ENCODE peak calls at places on chromosomes 7 and 10, in ten cellular contexts. R is IMR-90; Q is testis; H is dorsolateral prefrontal cortex; W is upper lobe of right lung; P is substantia nigra; T is CD8-positive, alpha-beta T cell; V is DND-41; S is OCI-LY7; M is CD8-positive, alpha-beta memory T cell. U is an unnamed sample.

GRCh38 chr7:8597565-8597964 is 164.2 kb downstream of the NXPH1 start:
- DNase-seq in R (no peak), Q (no peak), H (no peak), W (no peak), P (no peak), T (no peak), V (no peak), S (no peak), M (no peak), U (no peak)

GRCh38 chr7:79452495-79453265 is 787 bp downstream of the MAGI2 start:
- DNase-seq in R (peak), Q (peak), H (peak), W (peak), P (no peak), T (no peak), V (no peak), S (no peak), M (no peak), U (peak)

GRCh38 chr7:44275829-44276570 is 49.4 kb downstream of the CAMK2B start:
- DNase-seq in R (no peak), Q (no peak), H (no peak), W (peak), P (no peak), T (no peak), V (no peak), S (no peak), M (no peak), U (peak)

GRCh38 chr7:77453531-77453930 is 37.4 kb upstream of the GSAP start:
- DNase-seq in R (peak), Q (no peak), H (no peak), W (no peak), P (no peak), T (no peak), V (no peak), S (no peak), M (no peak), U (no peak)

GRCh38 chr10:119268871-119269506 is 61.6 kb downstream of the GRK5 start:
- DNase-seq in R (peak), Q (no peak), H (no peak), W (peak), P (no peak), T (peak), V (peak), S (no peak), M (peak), U (no peak)

GRCh38 chr10:23280420-23281043 is 64.1 kb downstream of the C10orf67 start:
- DNase-seq in R (no peak), Q (no peak), H (no peak), W (no peak), P (no peak), T (no peak), V (no peak), S (no peak), M (no peak), U (no peak)

GRCh38 chr7:42278360-42278759 is 41.4 kb upstream of the GLI3 start:
- DNase-seq in R (no peak), Q (no peak), H (no peak), W (no peak), P (no peak), T (no peak), V (no peak), S (no peak), M (no peak), U (no peak)

GRCh38 chr7:134919240-134919641 is 67.1 kb upstream of the AGBL3 start:
- DNase-seq in R (no peak), Q (no peak), H (no peak), W (no peak), P (no peak), T (no peak), V (no peak), S (no peak), M (no peak), U (no peak)

GRCh38 chr7:101315336-101315735 is 6.3 kb downstream of the IFT22 start:
- DNase-seq in R (peak), Q (no peak), H (peak), W (no peak), P (peak), T (peak), V (peak), S (peak), M (peak), U (no peak)

GRCh38 chr7:620052-620451 is 100.4 kb upstream of the PDGFA start:
- DNase-seq in R (peak), Q (no peak), H (no peak), W (no peak), P (no peak), T (no peak), V (no peak), S (no peak), M (no peak), U (no peak)

GRCh38 chr10:43599333-43599732 is 6.9 kb upstream of the ZNF485 start:
- DNase-seq in R (no peak), Q (no peak), H (no peak), W (no peak), P (no peak), T (no peak), V (no peak), S (no peak), M (no peak), U (no peak)

DNA sequence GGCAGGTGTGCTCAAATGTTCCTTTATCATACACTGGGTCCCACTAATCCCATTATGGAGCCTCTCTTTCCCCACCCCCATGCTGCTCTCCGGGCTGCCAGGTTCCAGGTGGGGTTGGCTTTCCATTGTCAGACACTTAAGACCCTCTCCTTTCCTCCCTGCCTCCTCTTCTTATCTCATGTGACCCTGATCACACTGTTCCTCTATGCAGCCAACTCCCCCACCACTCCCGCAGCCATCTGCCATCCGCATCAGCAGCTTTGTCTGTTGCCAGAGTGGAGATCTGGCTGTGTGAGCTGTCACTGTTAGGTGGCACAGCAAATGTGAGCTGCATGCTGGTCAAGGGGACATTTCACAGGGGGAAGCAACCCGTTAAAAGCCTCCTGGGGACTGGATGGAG is 391.4 kb downstream of the TNS3 start:
- DNase-seq in R (no peak), Q (peak), H (no peak), W (no peak), P (no peak), T (no peak), V (no peak), S (no peak), M (no peak), U (no peak)
- H3K27ac ChIP-seq in R (no peak), Q (no peak), H (no peak), W (no peak), P (no peak), T (no peak), V (no peak), S (no peak), M (no peak), U (no peak)

GRCh38 chr10:35306852-35307251 is 29.5 kb upstream of the CCNY start:
- DNase-seq in R (peak), Q (no peak), H (no peak), W (peak), P (no peak), T (no peak), V (no peak), S (no peak), M (no peak), U (no peak)

GRCh38 chr10:35304649-35305048 is 31.7 kb upstream of the CCNY start:
- DNase-seq in R (no peak), Q (no peak), H (no peak), W (no peak), P (no peak), T (no peak), V (no peak), S (peak), M (no peak), U (no peak)

GRCh38 chr10:35308809-35309208 is 27.5 kb upstream of the CCNY start:
- DNase-seq in R (no peak), Q (no peak), H (no peak), W (no peak), P (no peak), T (no peak), V (no peak), S (no peak), M (no peak), U (no peak)

GRCh38 chr10:35307297-35307696 is 29.0 kb upstream of the CCNY start:
- DNase-seq in R (peak), Q (no peak), H (no peak), W (no peak), P (no peak), T (no peak), V (no peak), S (no peak), M (no peak), U (no peak)
- H3K27ac ChIP-seq in R (no peak), Q (no peak), H (no peak), W (no peak), P (no peak), T (no peak), V (no peak), S (no peak), M (no peak), U (no peak)

GRCh38 chr7:112422842-112423496 is 27.3 kb upstream of the IFRD1 start:
- DNase-seq in R (peak), Q (peak), H (peak), W (peak), P (peak), T (no peak), V (peak), S (peak), M (no peak), U (peak)
- H3K27ac ChIP-seq in R (peak), Q (peak), H (peak), W (peak), P (no peak), T (no peak), V (peak), S (peak), M (no peak), U (peak)

DNA sequence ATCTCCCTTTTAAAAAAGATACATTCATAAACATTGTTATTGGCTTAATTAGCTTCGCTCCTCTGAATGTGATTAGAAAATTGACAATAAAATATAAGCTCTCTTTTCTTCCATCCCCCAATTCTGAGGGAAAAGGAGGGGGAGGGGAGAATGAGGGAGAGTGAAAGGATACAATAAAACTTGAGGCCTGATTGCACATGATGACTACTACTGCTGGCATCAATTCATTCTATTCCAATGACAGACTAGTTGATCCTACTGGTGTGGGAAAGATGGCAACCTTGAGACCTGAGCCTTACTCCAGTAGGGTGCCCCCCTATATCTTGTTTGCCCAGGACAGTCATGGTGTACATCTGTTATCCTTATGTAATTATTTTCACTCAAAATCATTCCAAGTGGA is 4.5 kb upstream of the IQUB start:
- DNase-seq in R (peak), Q (no peak), H (no peak), W (no peak), P (no peak), T (no peak), V (no peak), S (no peak), M (no peak), U (no peak)
- H3K27ac ChIP-seq in R (no peak), Q (no peak), H (no peak), W (no peak), P (no peak), T (no peak), V (no peak), S (no peak), M (no peak), U (no peak)

GRCh38 chr7:143391462-143392404 is 10.6 kb downstream of the ZYX start:
- DNase-seq in R (peak), Q (peak), H (no peak), W (no peak), P (no peak), T (no peak), V (no peak), S (no peak), M (no peak), U (peak)
- H3K27ac ChIP-seq in R (peak), Q (peak), H (peak), W (peak), P (no peak), T (no peak), V (no peak), S (no peak), M (no peak), U (peak)

DNA sequence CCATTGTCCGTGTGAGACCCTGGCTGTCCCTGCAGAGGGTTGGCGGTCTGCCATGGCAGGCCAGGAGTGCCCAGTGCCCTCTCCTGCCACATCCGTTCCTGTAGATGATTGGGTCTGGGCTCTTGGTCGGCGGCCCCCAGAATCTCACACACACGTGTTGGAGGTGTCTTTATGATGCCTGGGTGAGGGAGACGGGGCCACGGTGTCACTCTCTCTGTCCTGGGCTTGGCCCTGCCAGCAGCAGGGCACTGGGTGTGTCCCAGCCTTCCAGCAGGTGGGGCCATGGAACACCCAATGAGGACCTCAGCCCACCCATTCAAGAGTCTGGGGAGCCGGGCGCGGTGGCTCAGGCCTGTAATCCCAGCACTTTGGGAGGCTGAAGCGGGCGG is 30.2 kb downstream of the UNC5B start:
- DNase-seq in R (no peak), Q (no peak), H (no peak), W (no peak), P (peak), T (no peak), V (no peak), S (no peak), M (no peak), U (no peak)
- H3K27ac ChIP-seq in R (no peak), Q (no peak), H (peak), W (peak), P (peak), T (no peak), V (no peak), S (no peak), M (no peak), U (peak)

GRCh38 chr7:64608116-64608910 is 45.4 kb upstream of the ZNF680 start:
- DNase-seq in R (no peak), Q (no peak), H (no peak), W (no peak), P (no peak), T (no peak), V (no peak), S (no peak), M (no peak), U (no peak)
- H3K27ac ChIP-seq in R (no peak), Q (no peak), H (no peak), W (no peak), P (no peak), T (no peak), V (no peak), S (no peak), M (no peak), U (no peak)

U was measured in right cardiac atrium.